ENCODE peak calls at places on chromosome 14, in four cellular contexts. D, Q, V and E are unnamed samples.
A peak's percentile ranks its signal among the peaks of the same experiment; 100 is the strongest.

GRCh38 chr14:76953196-76953945 is 75.1 kb downstream of the IRF2BPL start:
- DNase-seq in D (peak; percentile 94), Q (no peak), V (no peak), E (peak; percentile 87)

GRCh38 chr14:65173973-65174693 is 71.8 kb upstream of the MAX start:
- DNase-seq in D (no peak), Q (no peak), V (peak; percentile 24), E (no peak)

GRCh38 chr14:105665247-105665950 is 139.0 kb downstream of the TMEM121 start:
- DNase-seq in D (no peak), Q (no peak), V (no peak), E (no peak)

GRCh38 chr14:63478024-63478423 is 65.2 kb downstream of the PPP2R5E start:
- DNase-seq in D (no peak), Q (no peak), V (no peak), E (no peak)

GRCh38 chr14:31243860-31244259 is 36.3 kb upstream of the HECTD1 start:
- DNase-seq in D (peak; percentile 96), Q (no peak), V (no peak), E (peak; percentile 7)

GRCh38 chr14:99586761-99587462 is 17.1 kb downstream of the CCDC85C start:
- DNase-seq in D (no peak), Q (no peak), V (no peak), E (no peak)

GRCh38 chr14:104794099-104794498 is 1.4 kb downstream of the AKT1 start:
- DNase-seq in D (peak; percentile 74), Q (no peak), V (no peak), E (no peak)

GRCh38 chr14:79229383-79229875 is 981.9 kb downstream of the DIO2 start:
- DNase-seq in D (no peak), Q (no peak), V (no peak), E (no peak)

GRCh38 chr14:101623685-101624444 is 62.6 kb downstream of the DIO3 start:
- DNase-seq in D (no peak), Q (no peak), V (no peak), E (no peak)

GRCh38 chr14:22429546-22429945 is 159.5 kb downstream of the DAD1 start:
- DNase-seq in D (no peak), Q (no peak), V (no peak), E (no peak)

GRCh38 chr14:68982581-68982980 is 3.5 kb upstream of the ACTN1 start:
- DNase-seq in D (no peak), Q (no peak), V (no peak), E (no peak)

GRCh38 chr14:39060818-39061437 is 42.1 kb downstream of the SEC23A start:
- DNase-seq in D (no peak), Q (no peak), V (no peak), E (no peak)

GRCh38 chr14:68245146-68246073 is 425.8 kb downstream of the RAD51B start:
- DNase-seq in D (no peak), Q (no peak), V (no peak), E (peak; percentile 90)

GRCh38 chr14:99075061-99075460 is 196.9 kb downstream of the BCL11B start:
- DNase-seq in D (no peak), Q (no peak), V (no peak), E (no peak)

GRCh38 chr14:103882503-103883262 is 35.3 kb upstream of the PPP1R13B start:
- DNase-seq in D (no peak), Q (no peak), V (no peak), E (no peak)

GRCh38 chr14:68621400-68622365 is 171.2 kb downstream of the ZFP36L1 start:
- DNase-seq in D (peak; percentile 43), Q (no peak), V (no peak), E (no peak)

GRCh38 chr14:61281186-61281676 is at the start of gene TMEM30B:
- DNase-seq in D (peak; percentile 79), Q (no peak), V (no peak), E (no peak)

GRCh38 chr14:102256691-102257090 is 48.3 kb downstream of the MOK start:
- DNase-seq in D (no peak), Q (no peak), V (no peak), E (no peak)

GRCh38 chr14:40308240-40308639 is 876.0 kb upstream of the FBXO33 start:
- DNase-seq in D (no peak), Q (no peak), V (no peak), E (no peak)